ENCODE peak calls at places on chromosomes 2 and 18, in five cellular contexts. U is upper lobe of right lung, R is fibroblast of pulmonary artery, I is B cell, W is fibroblast of villous mesenchyme. O is an unnamed sample.

GRCh38 chr18:31977270-31977872 is 34.4 kb upstream of the TRAPPC8 start:
- DNase-seq in U (no peak), R (peak), I (peak), W (peak), O (peak)

GRCh38 chr2:215758691-215759090 is 254.7 kb downstream of the MREG start:
- DNase-seq in U (no peak), R (peak), I (no peak), W (no peak), O (no peak)

GRCh38 chr2:39871291-39871761 is 92.3 kb upstream of the THUMPD2 start:
- DNase-seq in U (no peak), R (peak), I (no peak), W (peak), O (no peak)

GRCh38 chr18:76859474-76860339 is 37.4 kb downstream of the ZNF236 start:
- DNase-seq in U (no peak), R (no peak), I (no peak), W (no peak), O (no peak)

GRCh38 chr18:32956591-32957310 is 183.9 kb upstream of the KLHL14 start:
- DNase-seq in U (no peak), R (peak), I (no peak), W (peak), O (peak)

GRCh38 chr2:60450488-60450887 is 103.0 kb downstream of the BCL11A start:
- DNase-seq in U (no peak), R (no peak), I (no peak), W (no peak), O (no peak)

GRCh38 chr2:162243305-162243693 is at the start of gene FAP:
- DNase-seq in U (no peak), R (peak), I (no peak), W (peak), O (no peak)

GRCh38 chr2:230719340-230719739 is 6.7 kb downstream of the CAB39 start:
- DNase-seq in U (no peak), R (no peak), I (no peak), W (no peak), O (no peak)

GRCh38 chr18:45662468-45662867 is 47.2 kb downstream of the SLC14A2 start:
- DNase-seq in U (no peak), R (peak), I (no peak), W (no peak), O (no peak)

GRCh38 chr2:189581354-189582139 is 961 bp upstream of the SLC40A1 start:
- DNase-seq in U (no peak), R (no peak), I (no peak), W (no peak), O (no peak)

GRCh38 chr18:4831791-4832375 is 365.2 kb downstream of the AKAIN1 start:
- DNase-seq in U (no peak), R (no peak), I (no peak), W (no peak), O (peak)

GRCh38 chr2:209463835-209464234 is 40.0 kb downstream of the MAP2 start:
- DNase-seq in U (no peak), R (no peak), I (no peak), W (no peak), O (no peak)

GRCh38 chr2:57892920-57893319 is 153.7 kb upstream of the VRK2 start:
- DNase-seq in U (no peak), R (no peak), I (no peak), W (no peak), O (peak)

GRCh38 chr2:237431372-237431771 is 17.4 kb upstream of the COL6A3 start:
- DNase-seq in U (no peak), R (peak), I (no peak), W (peak), O (no peak)

GRCh38 chr2:238149841-238150572 is 8.8 kb upstream of the ERFE start:
- DNase-seq in U (no peak), R (no peak), I (no peak), W (no peak), O (no peak)

GRCh38 chr2:203400805-203401585 is 72.8 kb downstream of the ABI2 start:
- DNase-seq in U (no peak), R (peak), I (no peak), W (no peak), O (no peak)

GRCh38 chr2:239157766-239158165 is 243.1 kb downstream of the HDAC4 start:
- DNase-seq in U (peak), R (no peak), I (no peak), W (no peak), O (no peak)

GRCh38 chr18:24447961-24448360 is 12.5 kb upstream of the HRH4 start:
- DNase-seq in U (no peak), R (no peak), I (no peak), W (no peak), O (no peak)

GRCh38 chr2:152571035-152571766 is 146.1 kb downstream of the PRPF40A start:
- DNase-seq in U (no peak), R (no peak), I (no peak), W (no peak), O (no peak)

GRCh38 chr18:50131591-50131990 is 63.4 kb downstream of the MYO5B start:
- DNase-seq in U (no peak), R (no peak), I (no peak), W (no peak), O (no peak)

GRCh38 chr2:85255456-85255812 is 72.4 kb downstream of the TGOLN2 start:
- DNase-seq in U (no peak), R (no peak), I (no peak), W (no peak), O (no peak)

GRCh38 chr2:157782057-157782845 is 93.9 kb downstream of the ACVR1 start:
- DNase-seq in U (no peak), R (peak), I (no peak), W (peak), O (peak)

GRCh38 chr2:10059552-10060335 is 16.4 kb downstream of the KLF11 start:
- DNase-seq in U (no peak), R (no peak), I (no peak), W (no peak), O (no peak)

GRCh38 chr2:68807821-68808266 is 63.4 kb downstream of the BMP10 start:
- DNase-seq in U (peak), R (peak), I (no peak), W (peak), O (no peak)

GRCh38 chr2:127017548-127017947 is 89.4 kb downstream of the BIN1 start:
- DNase-seq in U (no peak), R (no peak), I (no peak), W (no peak), O (no peak)

GRCh38 chr2:205972113-205972512 is 113.9 kb downstream of the INO80D start:
- DNase-seq in U (no peak), R (no peak), I (no peak), W (no peak), O (no peak)

GRCh38 chr2:44844651-44845270 is 96.7 kb upstream of the SIX3 start:
- DNase-seq in U (no peak), R (no peak), I (no peak), W (no peak), O (no peak)

GRCh38 chr2:15146960-15147359 is 414.2 kb downstream of the NBAS start:
- DNase-seq in U (no peak), R (no peak), I (no peak), W (no peak), O (no peak)

GRCh38 chr2:187198136-187198535 is 249.9 kb downstream of the CALCRL start:
- DNase-seq in U (no peak), R (no peak), I (no peak), W (no peak), O (no peak)

GRCh38 chr2:150581717-150582472 is 94.4 kb upstream of the RND3 start:
- DNase-seq in U (no peak), R (no peak), I (no peak), W (peak), O (no peak)

GRCh38 chr18:9612215-9612830 is 2.0 kb downstream of the PPP4R1 start:
- DNase-seq in U (no peak), R (peak), I (peak), W (peak), O (peak)

GRCh38 chr18:21330122-21330701 is 88.2 kb downstream of the GREB1L start:
- DNase-seq in U (no peak), R (peak), I (no peak), W (peak), O (peak)

GRCh38 chr2:73243884-73244570 is 9.9 kb downstream of the CCT7 start:
- DNase-seq in U (peak), R (peak), I (no peak), W (peak), O (no peak)

GRCh38 chr18:48574667-48575300 is 36.0 kb downstream of the CTIF start:
- DNase-seq in U (no peak), R (no peak), I (no peak), W (no peak), O (no peak)

GRCh38 chr2:64630752-64631151 is 23.0 kb downstream of the SERTAD2 start:
- DNase-seq in U (no peak), R (no peak), I (peak), W (no peak), O (no peak)

GRCh38 chr18:995641-996040 is 91.0 kb downstream of the ADCYAP1 start:
- DNase-seq in U (no peak), R (peak), I (no peak), W (peak), O (no peak)

GRCh38 chr2:236718207-236718992 is 148.8 kb downstream of the ACKR3 start:
- DNase-seq in U (no peak), R (no peak), I (no peak), W (no peak), O (no peak)

O was measured in pons.